ENCODE peak calls at places on chromosomes 13 and 19, in five cellular contexts. V is HL-60; W is CD4-positive, alpha-beta T cell; T is CD8-positive, alpha-beta T cell; H is kidney epithelial cell. E is an unnamed sample.

GRCh38 chr13:105814902-105815250 is 720.6 kb downstream of the EFNB2 start:
- DNase-seq in W (no peak), H (no peak), T (no peak), V (no peak), E (no peak)

GRCh38 chr13:38783992-38784875 is 97.4 kb downstream of the FREM2 start:
- DNase-seq in V (no peak), W (no peak), T (no peak), H (peak; percentile 47), E (no peak)

GRCh38 chr19:49468199-49468598 is 5.8 kb upstream of the FLT3LG start:
- DNase-seq in H (no peak), W (no peak), T (no peak), V (no peak), E (no peak)

GRCh38 chr13:80665792-80666333 is 324.9 kb upstream of the SPRY2 start:
- DNase-seq in W (no peak), H (no peak), T (no peak), V (no peak), E (no peak)

GRCh38 chr19:5447700-5448311 is 7.4 kb upstream of the ZNRF4 start:
- DNase-seq in H (no peak), T (no peak), V (no peak), W (no peak), E (no peak)

GRCh38 chr19:28633223-28634030 is 579.5 kb downstream of the UQCRFS1 start:
- DNase-seq in T (no peak), W (peak; percentile 18), H (peak; percentile 2), V (peak; percentile 62), E (peak; percentile 80)

GRCh38 chr13:110422913-110423688 is 116.0 kb downstream of the COL4A2 start:
- DNase-seq in W (no peak), H (no peak), T (no peak), V (no peak), E (no peak)

GRCh38 chr19:48624791-48625723 is 5.8 kb downstream of the SPHK2 start:
- DNase-seq in H (no peak), V (no peak), T (no peak), W (no peak), E (no peak)

GRCh38 chr19:40217027-40217810 is 965 bp downstream of the TTC9B start:
- DNase-seq in H (no peak), T (no peak), W (no peak), V (no peak), E (peak; percentile 43)

GRCh38 chr19:47065242-47065641 is 16.8 kb upstream of the TMEM160 start:
- DNase-seq in H (no peak), T (no peak), W (no peak), V (no peak), E (no peak)

GRCh38 chr19:33293255-33294057 is 8.9 kb downstream of the CEBPA start:
- DNase-seq in H (no peak), V (peak; percentile 95), T (no peak), W (no peak), E (no peak)

GRCh38 chr19:31214086-31214485 is 135.2 kb downstream of the TSHZ3 start:
- DNase-seq in W (peak; percentile 77), T (peak; percentile 62), H (peak; percentile 97), V (peak; percentile 94), E (no peak)

GRCh38 chr13:46535002-46535401 is 18.0 kb upstream of the LRCH1 start:
- DNase-seq in T (no peak), V (no peak), H (no peak), W (no peak), E (no peak)

GRCh38 chr19:39098365-39099269 is 14.4 kb downstream of the ACP7 start:
- DNase-seq in H (no peak), W (no peak), T (no peak), V (no peak), E (no peak)

GRCh38 chr19:13974073-13974472 is 21.8 kb downstream of the DCAF15 start:
- DNase-seq in W (no peak), H (peak; percentile 59), V (no peak), T (no peak), E (no peak)

GRCh38 chr19:47006496-47006895 is 13.1 kb upstream of the NPAS1 start:
- DNase-seq in T (no peak), V (no peak), W (no peak), H (no peak), E (no peak)

GRCh38 chr19:3115916-3116602 is 19.8 kb upstream of the GNA15 start:
- DNase-seq in W (no peak), H (no peak), T (no peak), V (no peak), E (no peak)

GRCh38 chr13:38763446-38764381 is 76.8 kb downstream of the FREM2 start:
- DNase-seq in V (peak; percentile 8), W (no peak), T (no peak), H (peak; percentile 5), E (peak; percentile 39)

GRCh38 chr13:44045179-44045562 is 165.5 kb downstream of the LACC1 start:
- DNase-seq in H (no peak), W (no peak), V (no peak), T (no peak), E (no peak)

GRCh38 chr19:7340959-7341837 is 7.5 kb upstream of the ARHGEF18 start:
- DNase-seq in W (peak; percentile 81), H (peak; percentile 41), T (peak; percentile 80), V (peak; percentile 88), E (peak; percentile 94)

GRCh38 chr13:80096383-80096782 is 244.5 kb downstream of the SPRY2 start:
- DNase-seq in H (no peak), W (no peak), V (no peak), T (no peak), E (no peak)

GRCh38 chr19:19637523-19638251 is 5.8 kb downstream of the GMIP start:
- DNase-seq in H (no peak), W (no peak), T (no peak), V (no peak), E (no peak)

GRCh38 chr13:67023088-67023893 is 206.8 kb downstream of the PCDH9 start:
- DNase-seq in H (peak; percentile 96), V (peak; percentile 16), W (no peak), T (no peak), E (peak; percentile 9)

GRCh38 chr19:46919324-46919723 is 58.5 kb downstream of the ARHGAP35 start:
- DNase-seq in T (no peak), W (no peak), V (no peak), H (peak; percentile 16), E (no peak)

GRCh38 chr13:34748561-34748960 is 193.5 kb upstream of the NBEA start:
- DNase-seq in V (no peak), W (no peak), H (peak; percentile 62), T (no peak), E (no peak)

GRCh38 chr13:98144501-98145350 is 1.8 kb downstream of the FARP1 start:
- DNase-seq in T (no peak), W (no peak), V (no peak), H (no peak), E (peak; percentile 23)

GRCh38 chr13:45943965-45944364 is 92.4 kb upstream of the SIAH3 start:
- DNase-seq in W (no peak), H (no peak), T (no peak), V (no peak), E (no peak)

GRCh38 chr19:11420429-11420893 is 1.3 kb upstream of the RGL3 start:
- DNase-seq in V (no peak), T (no peak), W (no peak), H (no peak), E (no peak)

GRCh38 chr19:35249848-35250711 is 1.3 kb downstream of the LSR start:
- DNase-seq in T (no peak), H (no peak), V (no peak), W (no peak), E (no peak)

DNA sequence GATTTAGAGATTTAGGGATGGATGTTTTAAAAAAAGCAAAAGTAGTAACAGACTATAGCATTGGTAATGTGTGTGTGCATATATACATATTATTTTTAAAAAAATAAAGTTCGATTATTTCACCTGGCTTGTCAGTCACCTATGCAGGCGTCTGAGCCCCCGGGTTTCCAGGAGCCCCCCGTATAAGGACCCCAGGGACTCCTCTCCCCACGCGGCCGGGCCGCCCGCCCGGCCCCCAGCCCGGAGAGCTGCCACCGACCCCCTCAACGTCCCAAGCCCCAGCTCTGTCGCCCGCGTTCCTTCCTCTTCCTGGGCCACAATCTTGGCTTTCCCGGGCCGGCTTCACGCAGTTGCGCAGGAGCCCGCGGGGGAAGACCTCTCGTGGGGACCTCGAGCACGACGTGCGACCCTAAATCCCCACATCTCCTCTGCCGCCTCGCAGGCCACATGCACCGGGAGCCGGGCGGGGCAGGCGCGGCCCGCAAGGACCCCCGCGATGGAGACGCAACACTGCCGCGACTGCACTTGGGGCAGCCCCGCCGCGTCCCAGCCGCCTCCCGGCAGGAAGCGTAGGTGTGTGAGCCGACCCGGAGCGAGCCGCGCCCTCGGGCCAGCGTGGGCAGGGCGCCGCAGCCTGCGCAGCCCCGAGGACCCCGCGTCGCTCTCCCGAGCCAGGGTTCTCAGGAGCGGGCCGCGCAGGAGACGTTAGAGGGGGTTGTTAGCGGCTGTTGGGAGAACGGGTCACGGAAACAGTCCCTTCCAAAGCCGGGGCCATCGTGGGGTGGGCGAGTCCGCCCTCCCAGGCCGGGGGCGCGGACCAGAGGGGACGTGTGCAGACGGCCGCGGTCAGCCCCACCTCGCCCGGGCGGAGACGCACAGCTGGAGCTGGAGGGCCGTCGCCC is 840 bp upstream of the CCNA1 start:
- DNase-seq in T (no peak), H (no peak), V (no peak), W (no peak), E (peak; percentile 18)
- TF ChIP-seq CTCF in T (no peak), H (no peak), V (no peak), W (no peak), E (no peak)

DNA sequence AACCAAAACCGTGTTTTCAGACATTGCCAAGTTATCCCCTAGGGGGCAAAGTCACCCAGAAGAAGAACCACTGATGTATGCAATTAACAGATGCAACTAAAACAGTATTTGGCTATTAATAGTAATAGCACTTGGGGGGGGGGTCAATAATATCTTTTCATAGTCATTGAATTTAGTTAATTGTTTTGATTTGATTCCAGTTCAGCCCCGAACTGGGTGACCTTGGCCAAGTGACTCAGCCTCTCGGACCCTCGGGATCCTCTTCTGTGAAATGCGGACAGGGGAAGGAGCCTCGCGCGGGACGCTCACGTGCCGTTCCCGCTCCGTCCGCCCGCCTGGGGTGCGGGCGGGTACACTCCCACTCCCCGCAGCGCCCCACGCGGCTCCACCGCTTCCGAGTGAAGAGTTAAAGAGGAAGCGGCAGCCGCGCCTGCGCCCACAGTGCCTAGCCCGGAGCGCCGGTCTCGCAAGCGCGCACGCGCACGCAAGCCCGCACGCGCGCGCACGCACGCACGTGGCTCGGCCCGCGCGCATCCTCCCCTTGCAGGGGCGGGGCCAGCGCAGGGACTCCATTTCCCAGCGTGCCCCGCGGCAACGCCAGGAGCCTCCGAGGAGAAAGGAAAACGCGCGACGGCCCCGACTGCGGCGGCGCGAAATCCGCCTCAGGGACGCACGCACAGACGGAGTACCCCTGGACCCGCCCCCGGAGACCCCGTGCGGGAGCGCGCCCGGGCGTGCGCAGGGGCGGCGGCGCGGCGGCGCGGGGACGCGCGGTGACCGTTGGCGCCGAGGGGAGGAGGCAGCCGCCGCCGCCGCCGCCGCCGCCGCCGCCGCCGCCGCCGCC is at the start of gene DAZAP1:
- DNase-seq in H (peak; percentile 82), W (peak; percentile 100), T (peak; percentile 99), V (peak; percentile 97), E (peak; percentile 100)
- TF ChIP-seq CTCF in H (peak; percentile 43), W (peak; percentile 62), T (peak; percentile 70), V (peak; percentile 0), E (peak; percentile 27)

DNA sequence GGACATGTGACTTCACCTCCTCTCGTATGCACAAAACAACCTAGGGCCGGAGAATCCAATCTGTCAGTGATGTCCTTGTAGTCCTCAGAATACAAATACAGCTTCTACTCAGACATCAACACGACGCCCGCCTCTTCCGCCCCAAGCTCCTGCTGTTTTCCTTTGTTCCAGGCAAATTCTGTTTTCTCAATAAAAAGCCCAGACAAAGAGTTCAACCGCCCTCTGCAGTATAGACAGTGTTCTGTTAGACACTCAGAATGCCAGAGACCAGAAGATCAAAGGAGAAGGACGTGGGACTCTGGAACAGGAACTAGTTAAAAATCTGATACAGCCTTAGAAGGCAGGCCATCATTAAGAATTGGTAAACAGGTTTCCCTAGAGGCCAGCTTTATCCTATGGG is 42.0 kb upstream of the GGACT start:
- DNase-seq in W (no peak), T (no peak), H (no peak), V (no peak), E (no peak)
- TF ChIP-seq CTCF in W (no peak), T (no peak), H (no peak), V (no peak), E (no peak)

GRCh38 chr13:27338816-27339215 is 68.2 kb downstream of the RASL11A start:
- DNase-seq in T (no peak), W (no peak), V (no peak), H (no peak), E (peak; percentile 38)
- TF ChIP-seq CTCF in T (no peak), W (no peak), V (no peak), H (peak; percentile 28), E (no peak)